ENCODE peak calls at places on chromosomes 1 and 21, in seven cellular contexts. P is right lobe of liver; Y is NCI-H1092 treated with DMSO at 0.1 percent for 48 hours; Q is effector CD4-positive, alpha-beta T cell; W is stimulated activated CD8-positive, alpha-beta memory T cell treated with anti-CD3 and anti-CD28 coated beads, Interleukin-15, amount 100 ng/mL, for 1 hour; K is mucosa of gallbladder; R is stimulated activated CD4-positive, alpha-beta T cell treated with anti-CD3 and anti-CD28 coated beads, Interleukin-1b, Interleukin-23, amount 100 ng/mL, for 1 hour. B is an unnamed sample.
A peak's percentile ranks its signal among the peaks of the same experiment; 100 is the strongest.

GRCh38 chr1:201771466-201771865 is 57.5 kb upstream of the IPO9 start:
- DNase-seq in P (no peak), Y (no peak), Q (no peak), W (no peak), K (no peak), R (no peak), B (no peak)

GRCh38 chr1:170711682-170712081 is 47.8 kb downstream of the PRRX1 start:
- DNase-seq in P (no peak), Y (no peak), Q (no peak), W (no peak), K (no peak), R (no peak), B (no peak)

GRCh38 chr1:183215076-183215720 is 29.1 kb downstream of the LAMC2 start:
- DNase-seq in P (no peak), Y (no peak), Q (no peak), W (no peak), K (no peak), R (no peak), B (peak; percentile 56)

GRCh38 chr1:200099040-200099439 is 71.5 kb downstream of the NR5A2 start:
- DNase-seq in P (no peak), Y (no peak), Q (no peak), W (no peak), K (no peak), R (no peak), B (peak; percentile 15)

GRCh38 chr1:27542463-27543273 is 52.7 kb upstream of the WASF2 start:
- DNase-seq in P (peak; percentile 87), Y (no peak), Q (no peak), W (no peak), K (peak; percentile 93), R (no peak), B (peak; percentile 51)

GRCh38 chr1:8059161-8059622 is 33.1 kb upstream of the ERRFI1 start:
- DNase-seq in P (no peak), Y (no peak), Q (no peak), W (no peak), K (no peak), R (no peak), B (no peak)

GRCh38 chr1:42860339-42861013 is 14.1 kb downstream of the ZNF691 start:
- DNase-seq in P (no peak), Y (no peak), Q (no peak), W (no peak), K (no peak), R (no peak), B (no peak)

GRCh38 chr1:199155166-199156033 is 516.6 kb downstream of the PTPRC start:
- DNase-seq in P (no peak), Y (no peak), Q (no peak), W (no peak), K (no peak), R (no peak), B (no peak)

GRCh38 chr1:48543854-48544253 is 71.8 kb upstream of the SPATA6 start:
- DNase-seq in P (no peak), Y (no peak), Q (no peak), W (no peak), K (no peak), R (no peak), B (no peak)

GRCh38 chr1:67579623-67580394 is 105.2 kb upstream of the GADD45A start:
- DNase-seq in P (no peak), Y (no peak), Q (no peak), W (no peak), K (no peak), R (no peak), B (no peak)

GRCh38 chr21:44424608-44425306 is 30.6 kb upstream of the LRRC3 start:
- DNase-seq in P (peak; percentile 20), Y (no peak), Q (no peak), W (no peak), K (no peak), R (no peak), B (no peak)

GRCh38 chr1:36843906-36844610 is 190.3 kb downstream of the GRIK3 start:
- DNase-seq in P (no peak), Y (no peak), Q (no peak), W (no peak), K (no peak), R (no peak), B (no peak)

GRCh38 chr1:215568287-215568692 is 1.2 kb downstream of the KCTD3 start:
- DNase-seq in P (no peak), Y (peak; percentile 70), Q (no peak), W (no peak), K (no peak), R (no peak), B (peak; percentile 67)

GRCh38 chr1:59393211-59394180 is 96.6 kb downstream of the FGGY start:
- DNase-seq in P (peak; percentile 54), Y (peak; percentile 91), Q (no peak), W (no peak), K (peak; percentile 83), R (no peak), B (peak; percentile 97)

GRCh38 chr1:227900571-227901051 is 47.1 kb downstream of the WNT9A start:
- DNase-seq in P (peak; percentile 12), Y (no peak), Q (no peak), W (no peak), K (no peak), R (no peak), B (no peak)

GRCh38 chr21:45898781-45899180 is 82.8 kb upstream of the COL6A1 start:
- DNase-seq in P (peak; percentile 2), Y (no peak), Q (no peak), W (no peak), K (no peak), R (no peak), B (peak; percentile 92)

B was measured in G401.